ENCODE peak calls at places on chromosome 6, in seven cellular contexts. Q, S, I, M, Y, A and U are unnamed samples.
A peak's percentile ranks its signal among the peaks of the same experiment; 100 is the strongest.

GRCh38 chr6:125953502-125953875 is 3.1 kb upstream of the HINT3 start:
- DNase-seq in Y (no peak), I (peak; percentile 48), A (no peak), M (no peak), Q (no peak), S (no peak), U (no peak)

GRCh38 chr6:11043961-11044711 is at the start of gene ELOVL2:
- DNase-seq in Q (peak; percentile 21), M (peak; percentile 5), A (no peak), I (no peak), Y (no peak), S (peak; percentile 73), U (no peak)

GRCh38 chr6:4809999-4810918 is 34.1 kb downstream of the CDYL start:
- DNase-seq in Y (no peak), I (peak; percentile 73), A (no peak), Q (no peak), S (no peak), M (peak; percentile 70), U (peak; percentile 64)

GRCh38 chr6:53651764-53652401 is 13.7 kb downstream of the KLHL31 start:
- DNase-seq in Y (peak; percentile 13), Q (peak; percentile 76), A (peak; percentile 19), S (peak; percentile 69), M (no peak), I (peak; percentile 85), U (no peak)

GRCh38 chr6:44667226-44667625 is 279.7 kb downstream of the CDC5L start:
- DNase-seq in Q (no peak), A (peak; percentile 92), M (peak; percentile 87), I (peak; percentile 42), S (no peak), Y (no peak), U (peak; percentile 79)

GRCh38 chr6:3575166-3575565 is 118.3 kb upstream of the SLC22A23 start:
- DNase-seq in I (no peak), Y (no peak), Q (no peak), A (no peak), M (no peak), S (no peak), U (no peak)

GRCh38 chr6:124772733-124773319 is 189.4 kb upstream of the RNF217 start:
- DNase-seq in A (no peak), I (no peak), S (no peak), Y (no peak), M (no peak), Q (no peak), U (no peak)

GRCh38 chr6:52407467-52407866 is 12.7 kb upstream of the EFHC1 start:
- DNase-seq in M (no peak), I (peak; percentile 37), Y (peak; percentile 43), Q (no peak), S (no peak), A (no peak), U (no peak)

GRCh38 chr6:133368664-133369063 is 127.5 kb downstream of the EYA4 start:
- DNase-seq in M (no peak), I (no peak), Q (no peak), S (no peak), A (no peak), Y (no peak), U (no peak)

GRCh38 chr6:157139054-157139708 is 184.1 kb downstream of the TMEM242 start:
- DNase-seq in Y (no peak), M (no peak), I (no peak), S (no peak), A (no peak), Q (no peak), U (no peak)

GRCh38 chr6:33590531-33591198 is 10.6 kb upstream of the BAK1 start:
- DNase-seq in I (peak; percentile 46), S (no peak), Y (no peak), M (no peak), Q (no peak), A (no peak), U (peak; percentile 70)

GRCh38 chr6:9417400-9417799 is 982.1 kb upstream of the SLC35B3 start:
- DNase-seq in A (no peak), Q (no peak), Y (no peak), I (no peak), M (no peak), S (no peak), U (no peak)

GRCh38 chr6:37204014-37204751 is 34.2 kb downstream of the PIM1 start:
- DNase-seq in M (no peak), A (no peak), Q (no peak), S (no peak), Y (no peak), I (peak; percentile 55), U (peak; percentile 42)

GRCh38 chr6:85470023-85470410 is 20.1 kb downstream of the NT5E start:
- DNase-seq in Q (no peak), Y (no peak), S (no peak), M (no peak), A (no peak), I (no peak), U (no peak)

GRCh38 chr6:41689171-41690008 is 46.0 kb downstream of the TFEB start:
- DNase-seq in M (no peak), Q (no peak), I (no peak), S (no peak), Y (no peak), A (no peak), U (no peak)

GRCh38 chr6:31216208-31216898 is 45.9 kb upstream of the POU5F1 start:
- DNase-seq in I (peak; percentile 51), M (no peak), A (no peak), Y (no peak), S (no peak), Q (no peak), U (peak; percentile 68)

GRCh38 chr6:126293891-126294524 is 45.9 kb upstream of the CENPW start:
- DNase-seq in S (no peak), Q (no peak), Y (no peak), M (peak; percentile 7), A (no peak), I (no peak), U (no peak)